ENCODE peak calls at places on chromosomes 3 and 15, in seven cellular contexts. Q is cardiac fibroblast; C is left ventricle myocardium superior; G is keratinocyte; Y is activated gamma-delta T cell treated with Interleukin-2 at 50 U/mL for 16 hours; T is stimulated activated CD4-positive, alpha-beta T cell treated with anti-CD3 and anti-CD28 coated beads, Interleukin-2, amount 100 ng/mL, for 4 hours; Z is nephron progenitor cell. P is an unnamed sample.

GRCh38 chr3:14428087-14429067 is 26.0 kb downstream of the SLC6A6 start:
- DNase-seq in Q (peak), C (peak), G (no peak), Y (no peak), T (peak), Z (no peak), P (no peak)

GRCh38 chr3:36850743-36851142 is 86.4 kb upstream of the DCLK3 start:
- DNase-seq in Q (peak), C (no peak), G (no peak), Y (no peak), T (no peak), Z (no peak), P (no peak)

GRCh38 chr3:183555541-183556081 is at the start of gene KLHL6:
- DNase-seq in Q (peak), C (peak), G (no peak), Y (peak), T (peak), Z (no peak), P (no peak)

GRCh38 chr3:190566043-190566933 is 52.4 kb downstream of the IL1RAP start:
- DNase-seq in Q (peak), C (peak), G (peak), Y (no peak), T (peak), Z (no peak), P (no peak)

GRCh38 chr3:111924283-111924682 is 54.5 kb upstream of the ABHD10 start:
- DNase-seq in Q (peak), C (peak), G (no peak), Y (no peak), T (no peak), Z (no peak), P (no peak)

GRCh38 chr3:55454611-55455010 is 32.5 kb downstream of the WNT5A start:
- DNase-seq in Q (no peak), C (no peak), G (no peak), Y (no peak), T (no peak), Z (no peak), P (no peak)

GRCh38 chr3:158103131-158103955 is 2.9 kb downstream of the SHOX2 start:
- DNase-seq in Q (peak), C (peak), G (no peak), Y (no peak), T (no peak), Z (peak), P (no peak)

GRCh38 chr3:126039870-126040269 is 44.1 kb downstream of the SLC41A3 start:
- DNase-seq in Q (no peak), C (no peak), G (no peak), Y (no peak), T (no peak), Z (no peak), P (no peak)

GRCh38 chr3:115633467-115633866 is 10.2 kb downstream of the GAP43 start:
- DNase-seq in Q (no peak), C (no peak), G (no peak), Y (no peak), T (no peak), Z (no peak), P (no peak)

GRCh38 chr3:110710605-110711004 is 361.0 kb upstream of the NECTIN3 start:
- DNase-seq in Q (no peak), C (no peak), G (no peak), Y (no peak), T (no peak), Z (no peak), P (no peak)

GRCh38 chr3:124607163-124607562 is 123.1 kb upstream of the UMPS start:
- DNase-seq in Q (peak), C (no peak), G (peak), Y (no peak), T (no peak), Z (no peak), P (no peak)

GRCh38 chr3:107465064-107465631 is 57.6 kb upstream of the BBX start:
- DNase-seq in Q (no peak), C (no peak), G (no peak), Y (no peak), T (no peak), Z (no peak), P (no peak)

GRCh38 chr3:161508852-161509477 is 12.4 kb downstream of the OTOL1 start:
- DNase-seq in Q (peak), C (no peak), G (no peak), Y (no peak), T (no peak), Z (no peak), P (peak)

GRCh38 chr15:84789762-84790161 is 27.4 kb upstream of the ALPK3 start:
- DNase-seq in Q (no peak), C (no peak), G (no peak), Y (no peak), T (no peak), Z (no peak), P (no peak)

GRCh38 chr3:49273825-49274532 is 3.1 kb downstream of the C3orf62 start:
- DNase-seq in Q (no peak), C (no peak), G (no peak), Y (no peak), T (no peak), Z (no peak), P (no peak)

GRCh38 chr3:4978259-4978965 is 825 bp upstream of the BHLHE40 start:
- DNase-seq in Q (peak), C (peak), G (no peak), Y (peak), T (peak), Z (peak), P (peak)

GRCh38 chr3:36259580-36259979 is 120.7 kb upstream of the STAC start:
- DNase-seq in Q (no peak), C (no peak), G (no peak), Y (no peak), T (no peak), Z (no peak), P (no peak)

GRCh38 chr15:57343526-57343925 is 32.8 kb upstream of the CGNL1 start:
- DNase-seq in Q (no peak), C (no peak), G (no peak), Y (no peak), T (no peak), Z (no peak), P (no peak)

GRCh38 chr3:122132949-122133540 is 50.4 kb upstream of the CASR start:
- DNase-seq in Q (no peak), C (no peak), G (peak), Y (no peak), T (no peak), Z (no peak), P (no peak)

GRCh38 chr3:95434436-95434835 is 1371.6 kb downstream of the NSUN3 start:
- DNase-seq in Q (peak), C (no peak), G (no peak), Y (no peak), T (no peak), Z (no peak), P (no peak)

GRCh38 chr3:9347887-9348286 is 15.0 kb upstream of the THUMPD3 start:
- DNase-seq in Q (peak), C (no peak), G (no peak), Y (no peak), T (no peak), Z (no peak), P (no peak)

GRCh38 chr3:99620976-99621375 is 17.4 kb upstream of the COL8A1 start:
- DNase-seq in Q (no peak), C (no peak), G (no peak), Y (no peak), T (no peak), Z (no peak), P (no peak)

GRCh38 chr15:57015897-57016296 is 97.5 kb downstream of the TCF12 start:
- DNase-seq in Q (no peak), C (no peak), G (peak), Y (no peak), T (no peak), Z (no peak), P (no peak)

GRCh38 chr15:35308802-35309201 is 223.7 kb upstream of the NANOGP8 start:
- DNase-seq in Q (peak), C (no peak), G (no peak), Y (no peak), T (no peak), Z (no peak), P (peak)

GRCh38 chr3:24763421-24763820 is 268.8 kb upstream of the THRB start:
- DNase-seq in Q (no peak), C (no peak), G (no peak), Y (no peak), T (no peak), Z (no peak), P (no peak)